ENCODE peak calls at places on chromosomes 5 and 9, in eight cellular contexts. B is mammary epithelial cell; W is A549; U is stimulated activated CD8-positive, alpha-beta memory T cell treated with anti-CD3 and anti-CD28 coated beads, Interleukin-2, amount 100 ng/mL, for 1 hour; Y is CD4-positive, alpha-beta memory T cell; J is HTR-8/SVneo; A is GM04504; K is hippocampal formation. P is an unnamed sample.

GRCh38 chr5:57887851-57888621 is 405.4 kb upstream of the ACTBL2 start:
- DNase-seq in Y (no peak), A (no peak), U (no peak), B (peak), K (peak), W (peak), J (peak), P (peak)

GRCh38 chr5:99449786-99450185 is 521.0 kb upstream of the CHD1 start:
- DNase-seq in B (peak), W (no peak), U (no peak), Y (no peak), J (no peak), A (no peak), K (no peak), P (peak)

GRCh38 chr9:90979614-90980013 is 178.0 kb downstream of the SYK start:
- DNase-seq in Y (no peak), A (no peak), W (no peak), B (no peak), K (no peak), U (no peak), J (no peak), P (no peak)

GRCh38 chr5:96067902-96068614 is 106.4 kb upstream of the ELL2 start:
- DNase-seq in W (peak), K (no peak), J (peak), Y (no peak), A (peak), U (no peak), B (peak), P (peak)

GRCh38 chr5:111901303-111901702 is 144.3 kb upstream of the NREP start:
- DNase-seq in K (no peak), W (no peak), Y (no peak), B (no peak), J (no peak), A (no peak), U (no peak), P (no peak)

GRCh38 chr9:130518943-130519772 is 60.2 kb upstream of the FUBP3 start:
- DNase-seq in J (no peak), W (no peak), Y (no peak), U (no peak), A (no peak), B (no peak), K (no peak), P (no peak)

GRCh38 chr9:106862946-106863740 is at the start of gene ZNF462:
- DNase-seq in J (peak), K (peak), A (peak), Y (no peak), W (peak), U (no peak), B (peak), P (peak)

GRCh38 chr5:1525624-1525985 is 1.8 kb upstream of the LPCAT1 start:
- DNase-seq in U (no peak), A (no peak), W (no peak), B (no peak), J (no peak), Y (no peak), K (no peak), P (no peak)

GRCh38 chr5:484556-484955 is 39.7 kb downstream of the SLC9A3 start:
- DNase-seq in J (no peak), B (no peak), W (no peak), K (no peak), A (no peak), U (no peak), Y (no peak), P (no peak)